ENCODE peak calls at places on chromosomes 7 and 10, in eight cellular contexts. V is HFF-Myc, G is Peyer's patch, Y is fibroblast of the aortic adventitia, T is stomach, O is AG10803, A is SK-N-SH, R is heart left ventricle. Q is an unnamed sample.

GRCh38 chr7:81886211-81886764 is 116.4 kb upstream of the HGF start:
- DNase-seq in V (no peak), G (no peak), Y (no peak), T (no peak), O (peak), A (peak), R (no peak), Q (no peak)

GRCh38 chr10:132677096-132677904 is 108.6 kb downstream of the NKX6-2 start:
- DNase-seq in V (no peak), G (peak), Y (no peak), T (no peak), O (no peak), A (no peak), R (peak), Q (no peak)

GRCh38 chr7:51620690-51621089 is 304.1 kb upstream of the COBL start:
- DNase-seq in V (no peak), G (no peak), Y (no peak), T (no peak), O (no peak), A (no peak), R (no peak), Q (no peak)

GRCh38 chr10:117257701-117258100 is 16.8 kb downstream of the SLC18A2 start:
- DNase-seq in V (no peak), G (no peak), Y (no peak), T (no peak), O (no peak), A (peak), R (no peak), Q (no peak)

GRCh38 chr10:37734971-37735370 is 122.4 kb downstream of the ZNF248 start:
- DNase-seq in V (no peak), G (no peak), Y (peak), T (no peak), O (peak), A (no peak), R (no peak), Q (no peak)

GRCh38 chr7:50212666-50213621 is 91.6 kb upstream of the IKZF1 start:
- DNase-seq in V (no peak), G (no peak), Y (no peak), T (no peak), O (no peak), A (no peak), R (no peak), Q (no peak)

GRCh38 chr10:109866168-109866994 is 56.9 kb downstream of the XPNPEP1 start:
- DNase-seq in V (no peak), G (no peak), Y (no peak), T (no peak), O (no peak), A (peak), R (peak), Q (no peak)

GRCh38 chr10:93468532-93469213 is 13.5 kb downstream of the MYOF start:
- DNase-seq in V (peak), G (no peak), Y (peak), T (no peak), O (peak), A (no peak), R (no peak), Q (peak)

GRCh38 chr7:101916876-101917275 is 99.5 kb downstream of the CUX1 start:
- DNase-seq in V (no peak), G (peak), Y (no peak), T (no peak), O (no peak), A (no peak), R (no peak), Q (no peak)

GRCh38 chr7:36210542-36210941 is 57.5 kb downstream of the EEPD1 start:
- DNase-seq in V (no peak), G (no peak), Y (no peak), T (no peak), O (no peak), A (no peak), R (no peak), Q (no peak)

GRCh38 chr7:116230191-116231005 is 20.1 kb downstream of the TES start:
- DNase-seq in V (no peak), G (no peak), Y (peak), T (no peak), O (no peak), A (no peak), R (peak), Q (no peak)

GRCh38 chr7:92246363-92247101 is 758 bp downstream of the ANKIB1 start:
- DNase-seq in V (no peak), G (peak), Y (peak), T (no peak), O (no peak), A (peak), R (peak), Q (no peak)

GRCh38 chr7:83271212-83272099 is 108.8 kb upstream of the PCLO start:
- DNase-seq in V (no peak), G (no peak), Y (peak), T (no peak), O (peak), A (peak), R (no peak), Q (no peak)

GRCh38 chr7:41130596-41131236 is 572.2 kb downstream of the INHBA start:
- DNase-seq in V (no peak), G (no peak), Y (no peak), T (no peak), O (no peak), A (no peak), R (no peak), Q (no peak)

GRCh38 chr7:359776-360361 is 69.9 kb downstream of the FOXL3 start:
- DNase-seq in V (no peak), G (peak), Y (no peak), T (no peak), O (no peak), A (no peak), R (no peak), Q (no peak)

GRCh38 chr7:57308631-57309408 is 141.2 kb upstream of the ZNF716 start:
- DNase-seq in V (no peak), G (no peak), Y (no peak), T (no peak), O (no peak), A (peak), R (no peak), Q (no peak)

GRCh38 chr7:42924223-42924877 is 7.6 kb downstream of the PSMA2 start:
- DNase-seq in V (no peak), G (no peak), Y (no peak), T (no peak), O (no peak), A (no peak), R (no peak), Q (no peak)

GRCh38 chr7:150428671-150429451 is 21.6 kb upstream of the GIMAP8 start:
- DNase-seq in V (peak), G (no peak), Y (peak), T (no peak), O (peak), A (no peak), R (peak), Q (no peak)

GRCh38 chr10:104819731-104820130 is 178.6 kb downstream of the SORCS3 start:
- DNase-seq in V (no peak), G (no peak), Y (peak), T (no peak), O (no peak), A (no peak), R (no peak), Q (no peak)

GRCh38 chr7:98930464-98930863 is 52.1 kb downstream of the TRRAP start:
- DNase-seq in V (no peak), G (no peak), Y (no peak), T (no peak), O (no peak), A (no peak), R (no peak), Q (no peak)

GRCh38 chr10:127346604-127347003 is 150.2 kb upstream of the INSYN2A start:
- DNase-seq in V (no peak), G (no peak), Y (no peak), T (no peak), O (no peak), A (no peak), R (no peak), Q (no peak)

GRCh38 chr7:83339927-83340326 is 177.2 kb upstream of the PCLO start:
- DNase-seq in V (no peak), G (no peak), Y (no peak), T (no peak), O (no peak), A (no peak), R (no peak), Q (no peak)

GRCh38 chr7:71867626-71868025 is 544.5 kb downstream of the CALN1 start:
- DNase-seq in V (no peak), G (no peak), Y (no peak), T (no peak), O (no peak), A (no peak), R (no peak), Q (no peak)

GRCh38 chr10:104054430-104054829 is 31.2 kb downstream of the COL17A1 start:
- DNase-seq in V (peak), G (peak), Y (peak), T (no peak), O (peak), A (no peak), R (no peak), Q (no peak)

GRCh38 chr10:28915989-28916588 is 238.8 kb downstream of the BAMBI start:
- DNase-seq in V (no peak), G (no peak), Y (no peak), T (no peak), O (no peak), A (no peak), R (no peak), Q (no peak)

GRCh38 chr7:20539201-20539600 is 76.3 kb upstream of the ABCB5 start:
- DNase-seq in V (no peak), G (no peak), Y (peak), T (no peak), O (peak), A (no peak), R (no peak), Q (no peak)

GRCh38 chr10:630581-631073 is 58.8 kb downstream of the DIP2C start:
- DNase-seq in V (no peak), G (no peak), Y (no peak), T (no peak), O (no peak), A (no peak), R (no peak), Q (no peak)

GRCh38 chr10:58588673-58589265 is 76.1 kb downstream of the BICC1 start:
- DNase-seq in V (no peak), G (no peak), Y (no peak), T (no peak), O (no peak), A (no peak), R (no peak), Q (no peak)

GRCh38 chr7:70408477-70408876 is 723.5 kb upstream of the GALNT17 start:
- DNase-seq in V (no peak), G (no peak), Y (no peak), T (no peak), O (no peak), A (no peak), R (no peak), Q (no peak)

GRCh38 chr7:107687656-107688055 is 27.0 kb downstream of the SLC26A4 start:
- DNase-seq in V (peak), G (no peak), Y (no peak), T (no peak), O (no peak), A (no peak), R (no peak), Q (no peak)

GRCh38 chr7:111954056-111954455 is 252.1 kb downstream of the DOCK4 start:
- DNase-seq in V (no peak), G (no peak), Y (no peak), T (no peak), O (no peak), A (no peak), R (no peak), Q (no peak)

GRCh38 chr7:135942614-135943013 is 34.5 kb downstream of the MTPN start:
- DNase-seq in V (no peak), G (no peak), Y (no peak), T (no peak), O (no peak), A (no peak), R (no peak), Q (no peak)
- H3K4me3 ChIP-seq in V (no peak), G (no peak), Y (no peak), T (no peak), O (no peak), A (no peak), R (no peak), Q (no peak)

GRCh38 chr7:22256702-22257101 is 100.3 kb downstream of the RAPGEF5 start:
- DNase-seq in V (no peak), G (no peak), Y (peak), T (no peak), O (no peak), A (no peak), R (no peak), Q (no peak)
- TF ChIP-seq CTCF in V (no peak), G (no peak), Y (peak), T (no peak), O (no peak), A (peak), R (peak), Q (no peak)

GRCh38 chr7:151824285-151824950 is 52.5 kb downstream of the PRKAG2 start:
- DNase-seq in V (no peak), G (peak), Y (no peak), T (no peak), O (no peak), A (no peak), R (no peak), Q (no peak)
- H3K4me3 ChIP-seq in V (no peak), G (no peak), Y (no peak), T (peak), O (no peak), A (no peak), R (peak), Q (peak)

GRCh38 chr10:119362122-119362521 is 154.8 kb downstream of the GRK5 start:
- DNase-seq in V (no peak), G (peak), Y (no peak), T (no peak), O (no peak), A (no peak), R (no peak), Q (no peak)
- TF ChIP-seq CTCF in V (no peak), G (no peak), Y (no peak), T (no peak), O (no peak), A (no peak), R (no peak), Q (no peak)

GRCh38 chr7:16615234-16615633 is 30.3 kb downstream of the ANKMY2 start:
- DNase-seq in V (no peak), G (no peak), Y (no peak), T (no peak), O (no peak), A (no peak), R (no peak), Q (no peak)

GRCh38 chr7:16616542-16616941 is 29.0 kb downstream of the ANKMY2 start:
- DNase-seq in V (no peak), G (no peak), Y (no peak), T (no peak), O (no peak), A (no peak), R (no peak), Q (no peak)

GRCh38 chr7:16616122-16616521 is 29.4 kb downstream of the ANKMY2 start:
- DNase-seq in V (no peak), G (no peak), Y (no peak), T (no peak), O (no peak), A (no peak), R (no peak), Q (no peak)

DNA sequence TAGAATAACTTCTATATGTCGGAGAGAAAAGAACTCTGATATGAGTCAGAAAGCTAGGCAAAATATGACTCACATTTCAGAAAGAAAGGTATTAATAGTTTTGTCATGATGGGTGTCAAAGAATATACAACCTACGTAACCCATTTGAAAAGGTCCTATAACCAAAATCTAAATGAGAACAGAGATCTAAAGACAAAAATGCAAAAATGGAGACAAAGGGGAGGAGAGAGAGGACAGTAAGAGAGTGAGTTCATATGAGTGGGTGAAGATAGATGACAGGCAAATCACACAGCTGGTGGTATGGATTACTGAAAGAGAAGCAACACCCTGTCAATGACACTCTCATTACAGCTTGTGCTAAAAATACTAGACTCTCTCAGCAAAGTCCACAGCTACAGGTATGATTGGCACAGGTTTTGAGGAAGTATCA is 25.6 kb downstream of the ANKMY2 start:
- DNase-seq in V (no peak), G (no peak), Y (no peak), T (no peak), O (no peak), A (no peak), R (no peak), Q (no peak)
- H3K4me3 ChIP-seq in V (no peak), G (no peak), Y (no peak), T (no peak), O (no peak), A (no peak), R (no peak), Q (no peak)

DNA sequence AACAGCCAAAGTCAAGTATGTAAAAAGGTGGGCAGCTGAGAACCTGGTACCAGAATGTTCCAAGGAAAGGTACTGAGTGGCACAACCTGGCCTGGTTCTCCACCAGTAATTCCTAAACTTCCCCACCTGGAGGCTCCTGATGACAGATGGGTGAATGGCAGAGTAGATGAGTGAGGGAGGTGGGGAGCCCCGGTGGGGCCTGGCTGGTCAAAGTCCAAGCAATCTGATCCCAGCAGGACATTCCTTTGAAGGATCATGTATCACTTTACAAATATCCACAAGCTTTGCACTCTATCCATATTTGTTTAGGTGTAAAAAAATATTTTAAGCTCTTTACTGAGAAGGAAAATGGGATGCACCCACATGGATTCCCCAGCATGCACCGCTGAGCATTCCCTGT is 250.2 kb downstream of the DPP6 start:
- DNase-seq in V (no peak), G (no peak), Y (no peak), T (no peak), O (no peak), A (no peak), R (no peak), Q (no peak)
- TF ChIP-seq CTCF in V (no peak), G (no peak), Y (no peak), T (no peak), O (no peak), A (no peak), R (no peak), Q (no peak)

GRCh38 chr10:25820496-25821415 is 113.3 kb upstream of the MYO3A start:
- DNase-seq in V (no peak), G (no peak), Y (no peak), T (no peak), O (no peak), A (no peak), R (no peak), Q (no peak)

GRCh38 chr10:25828475-25828874 is 105.6 kb upstream of the MYO3A start:
- DNase-seq in V (no peak), G (no peak), Y (no peak), T (no peak), O (no peak), A (no peak), R (no peak), Q (no peak)

GRCh38 chr10:25818751-25819150 is 115.3 kb upstream of the MYO3A start:
- DNase-seq in V (no peak), G (no peak), Y (no peak), T (no peak), O (no peak), A (no peak), R (no peak), Q (no peak)

DNA sequence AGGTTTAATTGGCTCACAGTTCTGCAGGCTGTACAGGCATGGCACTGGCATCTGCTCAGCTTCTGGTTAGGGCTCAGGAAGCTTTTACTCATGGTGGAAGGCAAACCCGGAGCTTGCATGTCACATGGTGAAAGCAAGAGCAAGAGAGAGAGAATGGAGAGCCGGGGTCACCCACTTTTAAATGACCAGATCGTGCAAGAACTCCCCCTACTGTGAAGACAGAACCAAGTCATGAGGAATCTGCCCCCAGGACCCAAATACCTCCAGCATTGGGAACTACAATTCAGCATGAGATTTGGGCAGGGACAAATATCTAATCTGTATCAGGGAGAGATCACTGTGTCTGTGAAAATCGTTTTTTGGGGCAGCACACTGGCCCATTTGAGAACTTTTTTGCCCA is 110.0 kb upstream of the MYO3A start:
- DNase-seq in V (no peak), G (no peak), Y (no peak), T (no peak), O (no peak), A (no peak), R (no peak), Q (no peak)
- H3K4me3 ChIP-seq in V (no peak), G (no peak), Y (no peak), T (no peak), O (no peak), A (no peak), R (no peak), Q (no peak)

GRCh38 chr7:114026486-114027089 is 107.8 kb upstream of the PPP1R3A start:
- DNase-seq in V (peak), G (no peak), Y (peak), T (no peak), O (peak), A (peak), R (no peak), Q (peak)
- TF ChIP-seq CTCF in V (peak), G (peak), Y (peak), T (peak), O (peak), A (peak), R (peak), Q (peak)

DNA sequence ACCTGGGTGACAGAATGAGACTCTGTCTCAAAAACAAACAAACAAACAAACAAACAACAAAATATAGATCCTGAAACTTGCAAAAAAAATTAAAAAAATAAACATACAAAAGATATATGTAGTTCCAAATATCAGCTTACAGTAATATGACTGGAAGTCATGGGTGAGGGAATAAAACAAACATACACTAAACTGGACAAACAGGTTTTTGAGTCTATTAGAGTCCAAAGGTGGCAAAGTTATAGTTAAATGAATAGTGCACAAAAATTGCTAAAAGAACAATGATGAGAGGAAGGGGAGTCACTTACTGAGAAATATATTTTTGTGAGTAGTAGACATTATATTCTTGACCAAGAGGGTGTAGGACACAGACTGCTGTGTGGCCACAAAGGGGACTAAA is 16.7 kb upstream of the RSBN1L start:
- DNase-seq in V (no peak), G (no peak), Y (no peak), T (no peak), O (no peak), A (no peak), R (no peak), Q (no peak)
- H3K4me3 ChIP-seq in V (no peak), G (no peak), Y (no peak), T (no peak), O (no peak), A (no peak), R (no peak), Q (no peak)

DNA sequence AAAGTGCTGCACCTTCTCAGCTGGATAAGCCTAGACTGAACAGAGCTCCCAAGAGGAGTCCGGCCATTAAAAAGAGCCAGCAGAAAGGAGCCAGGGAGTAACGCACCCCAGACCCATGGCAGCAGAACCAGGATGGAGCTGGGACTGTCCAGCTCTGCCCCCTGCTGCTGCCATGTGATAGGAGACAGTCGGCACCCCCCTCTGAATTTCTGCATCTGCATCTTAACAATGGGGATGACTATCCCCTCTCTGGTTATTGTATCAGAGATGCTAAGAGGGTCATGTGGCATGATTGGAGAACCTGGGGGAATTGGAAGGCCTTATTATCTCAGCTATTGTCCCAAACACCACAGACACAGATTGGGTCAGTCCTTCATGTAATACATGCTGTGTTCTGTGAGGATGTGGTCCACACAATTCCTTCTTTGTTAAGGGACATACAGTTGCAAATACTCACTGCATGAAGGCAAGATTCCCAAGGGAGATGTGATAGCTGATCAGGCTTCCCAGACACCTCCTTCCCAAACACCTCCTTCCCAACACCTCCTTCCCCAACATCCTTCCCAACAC is 29.3 kb downstream of the PLEKHS1 start:
- DNase-seq in V (no peak), G (no peak), Y (no peak), T (no peak), O (no peak), A (peak), R (no peak), Q (no peak)
- TF ChIP-seq CTCF in V (peak), G (peak), Y (no peak), T (no peak), O (no peak), A (peak), R (no peak), Q (peak)

Q was measured in epithelial cell of proximal tubule.